ENCODE peak calls at places on chromosomes 12 and 14, in nine cellular contexts. P is thoracic aorta, E is prostate gland, U is psoas muscle, Q is neural progenitor cell, B is GM23338, K is neuronal stem cell, N is stomach, T is esophagus squamous epithelium. O is an unnamed sample. For H3K36me3, the result is how much of the 10 kb centered on the place peaks cover.

GRCh38 chr12:120856980-120857379 is 47.2 kb downstream of the SPPL3 start:
- DNase-seq in T (no peak), P (no peak), U (no peak), K (no peak), N (no peak), E (no peak), B (peak), Q (no peak), O (no peak)

GRCh38 chr14:24307156-24307574 is 612 bp downstream of the CIDEB start:
- DNase-seq in E (no peak), Q (no peak), U (no peak), P (no peak), N (no peak), T (no peak), K (no peak), B (no peak), O (no peak)

GRCh38 chr14:102969901-102970300 is 47.4 kb downstream of the AMN start:
- DNase-seq in E (no peak), Q (no peak), U (no peak), B (no peak), K (no peak), T (no peak), P (no peak), N (no peak), O (no peak)

GRCh38 chr12:65891987-65892481 is 67.8 kb downstream of the HMGA2 start:
- DNase-seq in K (no peak), E (peak), T (no peak), B (no peak), U (peak), N (peak), P (peak), Q (no peak), O (no peak)

GRCh38 chr12:47366203-47366978 is 286.6 kb upstream of the AMIGO2 start:
- DNase-seq in E (no peak), Q (no peak), U (no peak), K (no peak), B (no peak), P (no peak), T (no peak), N (no peak), O (no peak)

GRCh38 chr12:95380997-95381786 is 92.8 kb upstream of the METAP2 start:
- DNase-seq in Q (no peak), P (no peak), B (no peak), E (no peak), U (no peak), K (no peak), N (no peak), T (no peak), O (no peak)

GRCh38 chr12:50110127-50110761 is 1.8 kb upstream of the COX14 start:
- DNase-seq in Q (no peak), K (no peak), E (no peak), N (peak), U (peak), T (no peak), B (no peak), P (no peak), O (no peak)

GRCh38 chr14:35866595-35867279 is 40.6 kb downstream of the BRMS1L start:
- DNase-seq in Q (no peak), K (no peak), T (no peak), U (no peak), N (no peak), P (no peak), B (no peak), E (no peak), O (no peak)

GRCh38 chr12:115898670-115899069 is 378.8 kb downstream of the MED13L start:
- DNase-seq in Q (no peak), K (no peak), B (no peak), E (no peak), P (no peak), N (no peak), T (no peak), U (no peak), O (no peak)

GRCh38 chr14:95468416-95469133 is 47.9 kb downstream of the SYNE3 start:
- DNase-seq in E (no peak), Q (no peak), K (no peak), U (no peak), T (no peak), N (peak), P (no peak), B (no peak), O (no peak)

GRCh38 chr12:107655281-107656065 is 30.1 kb upstream of the PWP1 start:
- DNase-seq in K (no peak), N (no peak), Q (no peak), T (no peak), P (no peak), B (no peak), U (no peak), E (no peak), O (no peak)

GRCh38 chr12:87311206-87311605 is 718.0 kb downstream of the C12orf50 start:
- DNase-seq in P (no peak), N (no peak), T (no peak), B (no peak), E (no peak), K (no peak), Q (no peak), U (no peak), O (no peak)

GRCh38 chr14:29494312-29494711 is 433.3 kb downstream of the PRKD1 start:
- DNase-seq in E (no peak), T (no peak), P (no peak), K (no peak), Q (no peak), B (no peak), N (no peak), U (no peak), O (no peak)

GRCh38 chr12:66103011-66103913 is 27.3 kb downstream of the LLPH start:
- DNase-seq in P (no peak), N (no peak), T (no peak), Q (peak), K (no peak), B (peak), E (no peak), U (no peak), O (no peak)

GRCh38 chr14:82122678-82123077 is 589.0 kb upstream of the SEL1L start:
- DNase-seq in E (no peak), B (no peak), T (no peak), K (no peak), P (no peak), U (no peak), N (no peak), Q (no peak), O (no peak)

GRCh38 chr12:57360468-57360867 is 70.4 kb downstream of the R3HDM2 start:
- DNase-seq in E (no peak), U (no peak), B (no peak), N (no peak), P (no peak), K (no peak), T (no peak), Q (no peak), O (no peak)

GRCh38 chr14:101862177-101862576 is 100.7 kb downstream of the PPP2R5C start:
- DNase-seq in E (no peak), Q (no peak), K (no peak), T (no peak), U (no peak), P (no peak), B (no peak), N (no peak), O (no peak)

GRCh38 chr12:11810160-11810559 is 160.7 kb downstream of the ETV6 start:
- DNase-seq in B (no peak), P (no peak), T (no peak), U (no peak), Q (no peak), E (no peak), N (no peak), K (no peak), O (no peak)

GRCh38 chr14:75234173-75234855 is 44.3 kb upstream of the FOS start:
- DNase-seq in Q (no peak), K (no peak), T (no peak), P (no peak), B (no peak), N (no peak), U (peak), E (no peak), O (no peak)

GRCh38 chr14:97426776-97427175 is 629.6 kb downstream of the VRK1 start:
- DNase-seq in T (no peak), E (no peak), Q (no peak), N (no peak), K (no peak), U (no peak), P (no peak), B (no peak), O (no peak)

GRCh38 chr12:75977952-75978671 is 53.5 kb downstream of the PHLDA1 start:
- DNase-seq in E (peak), N (peak), U (peak), Q (no peak), P (peak), B (peak), K (peak), T (peak), O (peak)

DNA sequence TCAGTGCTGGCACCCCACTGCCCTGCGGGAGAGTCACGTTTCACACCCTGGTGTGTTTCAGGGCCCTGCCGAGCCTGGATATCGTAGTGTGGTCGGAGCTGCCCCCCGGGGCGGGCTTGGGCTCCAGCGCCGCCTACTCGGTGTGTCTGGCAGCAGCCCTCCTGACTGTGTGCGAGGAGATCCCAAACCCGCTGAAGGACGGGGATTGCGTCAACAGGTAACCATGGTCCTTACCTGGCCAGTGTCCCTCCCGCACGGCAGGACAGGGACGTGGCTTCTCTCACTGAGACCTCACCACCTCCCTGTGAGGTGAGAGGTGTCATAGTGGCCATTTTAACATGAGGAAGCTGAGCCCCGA is 7.7 kb downstream of the MVK start:
- DNase-seq in U (no peak), B (no peak), P (no peak), Q (no peak), N (no peak), T (no peak), K (no peak), E (no peak), O (no peak)
- H3K36me3 ChIP-seq in U (half or more), B (under half), P (under half), Q (under half), N (half or more), T (under half), K (half or more), E (under half), O (under half)

DNA sequence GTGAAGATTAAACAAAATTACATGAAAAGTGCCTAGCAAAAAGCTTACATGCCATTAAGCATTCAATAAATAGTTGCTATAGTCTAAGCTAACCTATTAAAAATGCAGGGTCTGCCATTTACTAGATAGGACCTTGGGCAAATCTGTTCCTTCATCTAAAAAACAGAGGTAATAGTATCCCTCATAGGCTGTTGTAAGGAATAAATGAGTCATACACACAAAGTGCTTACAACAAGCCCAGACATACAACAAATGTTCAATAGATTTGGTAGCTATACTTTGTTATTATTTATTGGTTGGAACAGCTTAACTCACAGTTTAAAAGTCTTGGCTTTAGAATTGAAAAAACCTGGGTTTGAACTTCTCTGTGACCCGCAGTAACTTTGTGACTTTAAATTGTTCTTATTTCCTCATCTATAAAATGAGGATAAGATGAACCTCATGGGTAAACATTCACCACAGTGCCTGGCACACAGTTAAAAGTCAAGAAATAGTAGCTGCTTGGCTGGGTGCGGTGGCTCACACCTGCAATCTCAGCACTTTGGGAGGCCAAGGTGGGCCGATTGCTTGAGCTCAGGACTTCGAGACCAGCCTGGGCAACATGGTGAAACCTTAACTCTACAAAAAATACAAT is 24.7 kb downstream of the HEATR5A start:
- DNase-seq in T (no peak), U (no peak), N (no peak), K (no peak), B (no peak), E (peak), P (no peak), Q (no peak), O (no peak)
- H3K36me3 ChIP-seq in T (under half), U (half or more), N (half or more), K (under half), B (under half), E (under half), P (under half), Q (under half), O (under half)

GRCh38 chr12:2614341-2614740 is 180.4 kb upstream of the FKBP4 start:
- DNase-seq in B (no peak), U (no peak), N (no peak), E (no peak), T (no peak), Q (no peak), P (no peak), K (no peak), O (no peak)
- H3K36me3 ChIP-seq in B (under half), U (under half), N (under half), E (under half), T (under half), Q (under half), P (half or more), K (under half), O (under half)

DNA sequence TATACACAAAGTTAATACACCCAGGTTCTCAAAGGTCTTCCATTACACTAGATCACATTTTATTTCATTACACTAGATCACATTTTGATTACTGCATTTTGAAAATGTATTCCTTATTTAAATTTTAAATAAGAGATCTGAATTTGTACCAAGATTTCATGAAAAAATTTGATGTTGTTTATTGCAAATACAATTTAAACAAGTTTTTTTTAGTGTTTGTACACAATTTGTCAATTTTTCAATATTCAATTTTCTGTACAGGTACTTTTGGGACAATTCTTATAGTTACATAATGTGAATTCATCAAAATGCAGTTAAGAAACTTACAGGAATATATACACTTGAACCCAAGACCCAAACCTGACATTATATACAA is 14.3 kb downstream of the SLC38A2 start:
- DNase-seq in U (no peak), E (no peak), Q (no peak), N (no peak), P (no peak), K (no peak), B (no peak), T (no peak), O (no peak)
- H3K36me3 ChIP-seq in U (half or more), E (under half), Q (under half), N (under half), P (under half), K (under half), B (under half), T (under half), O (under half)

DNA sequence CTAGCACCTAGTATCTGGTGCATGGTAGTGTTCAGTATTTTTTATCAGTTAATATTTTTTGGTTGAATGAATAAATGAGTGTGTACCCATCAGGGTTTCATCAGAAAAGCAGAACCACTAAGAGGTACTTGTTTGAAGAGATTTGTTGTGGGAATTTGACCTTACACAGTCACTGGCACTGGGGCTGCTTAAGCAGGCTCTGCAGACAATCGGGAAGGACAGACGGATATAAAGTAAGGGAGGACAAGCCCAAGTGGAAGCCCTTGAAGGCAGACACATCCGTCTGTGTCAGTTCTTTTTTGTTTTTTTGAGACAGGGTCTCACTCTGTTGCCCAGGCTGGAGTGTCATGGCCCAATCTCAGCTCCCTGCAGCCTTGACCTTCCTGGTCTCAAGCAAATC is 38.7 kb downstream of the CD9 start:
- DNase-seq in Q (no peak), K (no peak), P (no peak), U (no peak), T (no peak), B (no peak), N (no peak), E (no peak), O (no peak)
- H3K36me3 ChIP-seq in Q (under half), K (under half), P (under half), U (under half), T (under half), B (under half), N (half or more), E (under half), O (under half)

GRCh38 chr14:34792593-34792992 is 78.2 kb upstream of the CFL2 start:
- DNase-seq in E (no peak), T (no peak), U (no peak), B (no peak), N (no peak), K (no peak), P (no peak), Q (no peak), O (no peak)
- H3K36me3 ChIP-seq in E (under half), T (under half), U (half or more), B (under half), N (half or more), K (half or more), P (under half), Q (under half), O (under half)

DNA sequence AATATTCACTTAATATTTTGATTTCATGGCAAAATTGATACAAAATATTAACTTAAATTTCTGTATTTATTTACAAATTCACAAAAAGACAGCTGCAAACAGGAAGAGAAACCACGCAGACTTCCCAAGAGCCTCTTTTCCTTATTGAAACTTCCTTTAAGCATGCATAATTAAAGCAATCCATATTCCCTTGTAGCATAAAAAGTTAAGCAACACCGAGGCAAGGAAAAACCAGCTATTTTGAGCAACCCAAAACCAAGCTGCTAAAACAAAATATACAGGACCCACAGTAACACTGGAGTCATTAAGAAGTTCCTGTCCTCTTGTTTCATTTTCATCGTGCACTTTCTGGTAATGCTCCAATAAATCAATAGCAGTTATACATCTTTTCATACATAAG is 58.0 kb downstream of the EEA1 start:
- DNase-seq in P (no peak), E (no peak), K (no peak), U (no peak), B (no peak), N (no peak), T (no peak), Q (no peak), O (no peak)
- H3K36me3 ChIP-seq in P (under half), E (under half), K (under half), U (under half), B (under half), N (under half), T (under half), Q (under half), O (under half)